ENCODE peak calls at places on chromosomes 6 and 20, in seven cellular contexts. One of them, this sample, is unnamed. For H3K9me3, the result is how much of the 10 kb centered on the place peaks cover.

GRCh38 chr6:140346461-140346860 is 972.0 kb upstream of the CITED2 start:
- DNase-seq in Panc1: no peak
- DNase-seq in HCT116: no peak
- DNase-seq in SK-N-MC: no peak
- DNase-seq in transverse colon: no peak
- DNase-seq in SK-N-SH: no peak
- DNase-seq in stomach: no peak
- DNase-seq in this sample: no peak

GRCh38 chr20:329325-329695 is 4.0 kb downstream of the SOX12 start:
- DNase-seq in Panc1: no peak
- DNase-seq in HCT116: no peak
- DNase-seq in SK-N-MC: no peak
- DNase-seq in transverse colon: no peak
- DNase-seq in SK-N-SH: no peak
- DNase-seq in stomach: no peak
- DNase-seq in this sample: no peak

GRCh38 chr6:455835-456234 is 64.3 kb downstream of the IRF4 start:
- DNase-seq in Panc1: no peak
- DNase-seq in HCT116: no peak
- DNase-seq in SK-N-MC: no peak
- DNase-seq in transverse colon: no peak
- DNase-seq in SK-N-SH: no peak
- DNase-seq in stomach: no peak
- DNase-seq in this sample: no peak

GRCh38 chr6:2203264-2203663 is 42.1 kb downstream of the GMDS start:
- DNase-seq in Panc1: no peak
- DNase-seq in HCT116: no peak
- DNase-seq in SK-N-MC: no peak
- DNase-seq in transverse colon: no peak
- DNase-seq in SK-N-SH: no peak
- DNase-seq in stomach: no peak
- DNase-seq in this sample: no peak

GRCh38 chr6:41706876-41707564 is 28.4 kb downstream of the TFEB start:
- DNase-seq in Panc1: no peak
- DNase-seq in HCT116: no peak
- DNase-seq in SK-N-MC: no peak
- DNase-seq in transverse colon: no peak
- DNase-seq in SK-N-SH: no peak
- DNase-seq in stomach: no peak
- DNase-seq in this sample: no peak

GRCh38 chr6:31466466-31466865 is 31.5 kb upstream of the MICB start:
- DNase-seq in Panc1: no peak
- DNase-seq in HCT116: no peak
- DNase-seq in SK-N-MC: no peak
- DNase-seq in transverse colon: no peak
- DNase-seq in SK-N-SH: no peak
- DNase-seq in stomach: no peak
- DNase-seq in this sample: no peak

GRCh38 chr6:113893866-113894265 is 36.7 kb downstream of the MARCKS start:
- DNase-seq in Panc1: no peak
- DNase-seq in HCT116: no peak
- DNase-seq in SK-N-MC: no peak
- DNase-seq in transverse colon: no peak
- DNase-seq in SK-N-SH: no peak
- DNase-seq in stomach: no peak
- DNase-seq in this sample: no peak

GRCh38 chr6:139373928-139374356 is 506 bp downstream of the CITED2 start:
- DNase-seq in Panc1: no peak
- DNase-seq in HCT116: no peak
- DNase-seq in SK-N-MC: no peak
- DNase-seq in transverse colon: no peak
- DNase-seq in SK-N-SH: no peak
- DNase-seq in stomach: no peak
- DNase-seq in this sample: no peak

GRCh38 chr20:49669601-49670189 is 44.0 kb downstream of the B4GALT5 start:
- DNase-seq in Panc1: no peak
- DNase-seq in HCT116: no peak
- DNase-seq in SK-N-MC: no peak
- DNase-seq in transverse colon: no peak
- DNase-seq in SK-N-SH: no peak
- DNase-seq in stomach: no peak
- DNase-seq in this sample: no peak

GRCh38 chr20:49594143-49594928 is 26.4 kb upstream of the PTGIS start:
- DNase-seq in Panc1: no peak
- DNase-seq in HCT116: no peak
- DNase-seq in SK-N-MC: no peak
- DNase-seq in transverse colon: peak
- DNase-seq in SK-N-SH: no peak
- DNase-seq in stomach: peak
- DNase-seq in this sample: no peak

GRCh38 chr6:18562726-18563125 is 175.6 kb downstream of the RNF144B start:
- DNase-seq in Panc1: no peak
- DNase-seq in HCT116: no peak
- DNase-seq in SK-N-MC: no peak
- DNase-seq in transverse colon: peak
- DNase-seq in SK-N-SH: no peak
- DNase-seq in stomach: no peak
- DNase-seq in this sample: no peak

GRCh38 chr6:129236110-129236509 is 353.2 kb downstream of the LAMA2 start:
- DNase-seq in Panc1: no peak
- DNase-seq in HCT116: no peak
- DNase-seq in SK-N-MC: no peak
- DNase-seq in transverse colon: no peak
- DNase-seq in SK-N-SH: no peak
- DNase-seq in stomach: no peak
- DNase-seq in this sample: no peak

GRCh38 chr6:42556462-42556861 is 7.4 kb upstream of the UBR2 start:
- DNase-seq in Panc1: no peak
- DNase-seq in HCT116: no peak
- DNase-seq in SK-N-MC: no peak
- DNase-seq in transverse colon: peak
- DNase-seq in SK-N-SH: no peak
- DNase-seq in stomach: no peak
- DNase-seq in this sample: no peak

GRCh38 chr20:34970193-34971037 is 14.7 kb downstream of the MYH7B start:
- DNase-seq in Panc1: no peak
- DNase-seq in HCT116: no peak
- DNase-seq in SK-N-MC: no peak
- DNase-seq in transverse colon: no peak
- DNase-seq in SK-N-SH: no peak
- DNase-seq in stomach: no peak
- DNase-seq in this sample: no peak

GRCh38 chr20:3090565-3090964 is 6.0 kb upstream of the AVP start:
- DNase-seq in Panc1: no peak
- DNase-seq in HCT116: no peak
- DNase-seq in SK-N-MC: no peak
- DNase-seq in transverse colon: no peak
- DNase-seq in SK-N-SH: no peak
- DNase-seq in stomach: no peak
- DNase-seq in this sample: no peak

GRCh38 chr20:54025166-54025835 is 45.1 kb downstream of the BCAS1 start:
- DNase-seq in Panc1: no peak
- DNase-seq in HCT116: no peak
- DNase-seq in SK-N-MC: no peak
- DNase-seq in transverse colon: no peak
- DNase-seq in SK-N-SH: no peak
- DNase-seq in stomach: no peak
- DNase-seq in this sample: no peak

GRCh38 chr6:55980627-55981211 is 105.3 kb upstream of the BMP5 start:
- DNase-seq in Panc1: peak
- DNase-seq in HCT116: peak
- DNase-seq in SK-N-MC: peak
- DNase-seq in transverse colon: no peak
- DNase-seq in SK-N-SH: peak
- DNase-seq in stomach: no peak
- DNase-seq in this sample: peak

GRCh38 chr20:1993986-1994385 is at the start of gene PDYN:
- DNase-seq in Panc1: no peak
- DNase-seq in HCT116: no peak
- DNase-seq in SK-N-MC: no peak
- DNase-seq in transverse colon: no peak
- DNase-seq in SK-N-SH: no peak
- DNase-seq in stomach: no peak
- DNase-seq in this sample: no peak

GRCh38 chr20:8932192-8933150 is 136.4 kb upstream of the PLCB4 start:
- DNase-seq in Panc1: no peak
- DNase-seq in HCT116: no peak
- DNase-seq in SK-N-MC: no peak
- DNase-seq in transverse colon: no peak
- DNase-seq in SK-N-SH: no peak
- DNase-seq in stomach: no peak
- DNase-seq in this sample: no peak

GRCh38 chr6:28643017-28643740 is 117.5 kb downstream of the GPX5 start:
- DNase-seq in Panc1: peak
- DNase-seq in HCT116: peak
- DNase-seq in SK-N-MC: peak
- DNase-seq in transverse colon: no peak
- DNase-seq in SK-N-SH: peak
- DNase-seq in stomach: no peak
- DNase-seq in this sample: no peak

GRCh38 chr20:57811373-57812020 is 101.7 kb upstream of the PMEPA1 start:
- DNase-seq in Panc1: no peak
- DNase-seq in HCT116: no peak
- DNase-seq in SK-N-MC: no peak
- DNase-seq in transverse colon: no peak
- DNase-seq in SK-N-SH: no peak
- DNase-seq in stomach: no peak
- DNase-seq in this sample: peak

GRCh38 chr6:42339991-42340401 is 111.7 kb downstream of the TRERF1 start:
- DNase-seq in Panc1: no peak
- DNase-seq in HCT116: no peak
- DNase-seq in SK-N-MC: no peak
- DNase-seq in transverse colon: no peak
- DNase-seq in SK-N-SH: no peak
- DNase-seq in stomach: no peak
- DNase-seq in this sample: no peak

DNA sequence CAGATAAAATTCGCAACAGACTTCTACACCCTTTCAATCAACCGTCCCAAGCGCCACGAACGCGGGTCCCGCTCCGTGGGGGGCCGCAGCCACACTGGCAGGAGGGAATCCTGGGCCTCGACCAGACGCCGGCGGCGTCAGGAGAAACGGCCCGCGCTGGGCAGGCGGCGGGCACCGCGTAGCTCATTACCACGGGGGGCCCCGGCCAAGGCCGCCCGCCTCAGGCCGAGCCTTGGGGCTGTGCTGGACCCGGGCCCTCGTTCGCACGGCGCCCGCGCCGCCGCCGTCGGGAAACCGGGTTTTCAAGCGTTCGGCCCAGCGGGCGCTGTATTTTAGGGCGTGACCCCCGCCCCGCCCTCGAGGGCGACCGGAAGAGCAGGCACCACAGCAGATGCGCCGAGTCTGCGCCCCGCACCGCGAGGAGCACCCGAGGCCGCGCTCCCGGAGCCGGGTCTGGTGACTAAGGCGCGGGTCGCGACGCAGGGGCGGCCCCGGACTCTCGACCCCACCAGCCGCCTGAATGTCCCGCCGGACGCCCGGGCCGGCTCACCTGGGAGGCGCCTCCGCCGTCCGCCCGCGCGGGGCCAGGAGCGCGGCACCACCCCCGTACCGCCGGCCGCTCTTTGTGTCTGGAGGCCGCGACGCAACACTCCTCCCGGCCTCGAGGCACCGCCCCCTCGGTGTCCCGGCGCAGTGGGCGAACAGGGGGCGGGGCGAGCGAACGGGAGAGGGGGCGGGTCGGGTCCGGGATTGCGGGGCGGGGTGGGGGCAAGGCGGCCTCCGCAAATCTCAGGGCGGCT is at the start of gene NINL:
- DNase-seq in Panc1: no peak
- DNase-seq in HCT116: no peak
- DNase-seq in SK-N-MC: no peak
- DNase-seq in transverse colon: peak
- DNase-seq in SK-N-SH: peak
- DNase-seq in stomach: peak
- DNase-seq in this sample: peak
- TF ChIP-seq POLR2AphosphoS5 in Panc1: peak
- TF ChIP-seq POLR2AphosphoS5 in HCT116: peak
- TF ChIP-seq POLR2AphosphoS5 in SK-N-MC: peak
- TF ChIP-seq POLR2AphosphoS5 in transverse colon: peak
- TF ChIP-seq POLR2AphosphoS5 in SK-N-SH: peak
- TF ChIP-seq POLR2AphosphoS5 in stomach: peak
- TF ChIP-seq POLR2AphosphoS5 in this sample: peak

GRCh38 chr6:164087870-164088269 is 673.4 kb downstream of the QKI start:
- DNase-seq in Panc1: no peak
- DNase-seq in HCT116: no peak
- DNase-seq in SK-N-MC: no peak
- DNase-seq in transverse colon: no peak
- DNase-seq in SK-N-SH: no peak
- DNase-seq in stomach: no peak
- DNase-seq in this sample: no peak

GRCh38 chr6:164085086-164085485 is 670.6 kb downstream of the QKI start:
- DNase-seq in Panc1: no peak
- DNase-seq in HCT116: no peak
- DNase-seq in SK-N-MC: no peak
- DNase-seq in transverse colon: no peak
- DNase-seq in SK-N-SH: no peak
- DNase-seq in stomach: no peak
- DNase-seq in this sample: no peak

GRCh38 chr6:164086326-164086887 is 671.9 kb downstream of the QKI start:
- DNase-seq in Panc1: no peak
- DNase-seq in HCT116: no peak
- DNase-seq in SK-N-MC: no peak
- DNase-seq in transverse colon: no peak
- DNase-seq in SK-N-SH: no peak
- DNase-seq in stomach: no peak
- DNase-seq in this sample: no peak

GRCh38 chr6:164085552-164086325 is 671.2 kb downstream of the QKI start:
- DNase-seq in Panc1: no peak
- DNase-seq in HCT116: no peak
- DNase-seq in SK-N-MC: no peak
- DNase-seq in transverse colon: no peak
- DNase-seq in SK-N-SH: no peak
- DNase-seq in stomach: no peak
- DNase-seq in this sample: no peak
- H3K4me3 ChIP-seq in Panc1: no peak
- H3K4me3 ChIP-seq in HCT116: no peak
- H3K4me3 ChIP-seq in SK-N-MC: no peak
- H3K4me3 ChIP-seq in transverse colon: no peak
- H3K4me3 ChIP-seq in SK-N-SH: no peak
- H3K4me3 ChIP-seq in stomach: no peak
- H3K4me3 ChIP-seq in this sample: no peak

GRCh38 chr20:59657459-59658046 is 53.2 kb downstream of the PHACTR3 start:
- DNase-seq in Panc1: no peak
- DNase-seq in HCT116: no peak
- DNase-seq in SK-N-MC: no peak
- DNase-seq in transverse colon: no peak
- DNase-seq in SK-N-SH: no peak
- DNase-seq in stomach: no peak
- DNase-seq in this sample: no peak
- H3K9me3 ChIP-seq in Panc1: under half
- H3K9me3 ChIP-seq in HCT116: under half
- H3K9me3 ChIP-seq in SK-N-MC: under half
- H3K9me3 ChIP-seq in transverse colon: under half
- H3K9me3 ChIP-seq in SK-N-SH: under half
- H3K9me3 ChIP-seq in stomach: under half
- H3K9me3 ChIP-seq in this sample: under half

GRCh38 chr6:136792066-136792944 is at the start of gene MAP3K5:
- DNase-seq in Panc1: no peak
- DNase-seq in HCT116: peak
- DNase-seq in SK-N-MC: no peak
- DNase-seq in transverse colon: peak
- DNase-seq in SK-N-SH: peak
- DNase-seq in stomach: peak
- DNase-seq in this sample: peak
- TF ChIP-seq POLR2AphosphoS5 in Panc1: no peak
- TF ChIP-seq POLR2AphosphoS5 in HCT116: peak
- TF ChIP-seq POLR2AphosphoS5 in SK-N-MC: peak
- TF ChIP-seq POLR2AphosphoS5 in transverse colon: peak
- TF ChIP-seq POLR2AphosphoS5 in SK-N-SH: no peak
- TF ChIP-seq POLR2AphosphoS5 in stomach: peak
- TF ChIP-seq POLR2AphosphoS5 in this sample: no peak